ENCODE peak calls at places on chromosomes 2 and 18, in five cellular contexts. A is SK-N-SH, V is sigmoid colon, L is suprapubic skin, O is HepG2. D is an unnamed sample.
A peak's percentile ranks its signal among the peaks of the same experiment; 100 is the strongest.

GRCh38 chr18:72544092-72544886 is at the start of gene CBLN2:
- DNase-seq in V (no peak), O (peak; percentile 23), L (no peak), A (peak; percentile 92), D (no peak)

GRCh38 chr2:239106314-239106908 is 258.5 kb downstream of the TWIST2 start:
- DNase-seq in V (no peak), L (no peak), A (peak; percentile 92), O (peak; percentile 43), D (peak; percentile 64)

GRCh38 chr2:23617167-23617787 is 232.3 kb downstream of the KLHL29 start:
- DNase-seq in L (no peak), O (no peak), V (peak; percentile 97), A (no peak), D (no peak)

GRCh38 chr2:152874955-152875354 is 156.5 kb downstream of the ARL6IP6 start:
- DNase-seq in L (no peak), A (no peak), V (no peak), O (no peak), D (no peak)

GRCh38 chr2:233448565-233448964 is 94.3 kb downstream of the DGKD start:
- DNase-seq in A (no peak), L (peak; percentile 47), V (peak; percentile 9), O (peak; percentile 26), D (no peak)

GRCh38 chr2:45302011-45302325 is 292.7 kb upstream of the SIX2 start:
- DNase-seq in O (no peak), V (no peak), L (no peak), A (no peak), D (no peak)

GRCh38 chr2:209556354-209556961 is 132.6 kb downstream of the MAP2 start:
- DNase-seq in A (peak; percentile 27), L (no peak), O (peak; percentile 32), V (no peak), D (no peak)

GRCh38 chr2:210195066-210195852 is 24.1 kb upstream of the KANSL1L start:
- DNase-seq in L (no peak), A (peak; percentile 34), V (peak; percentile 54), O (peak; percentile 51), D (no peak)

GRCh38 chr18:63022429-63023022 is 297.0 kb downstream of the BCL2 start:
- DNase-seq in L (no peak), A (peak; percentile 59), O (no peak), V (no peak), D (no peak)
- TF ChIP-seq CTCF in L (no peak), A (peak; percentile 47), O (peak; percentile 76), V (peak; percentile 18), D (peak; percentile 25)

DNA sequence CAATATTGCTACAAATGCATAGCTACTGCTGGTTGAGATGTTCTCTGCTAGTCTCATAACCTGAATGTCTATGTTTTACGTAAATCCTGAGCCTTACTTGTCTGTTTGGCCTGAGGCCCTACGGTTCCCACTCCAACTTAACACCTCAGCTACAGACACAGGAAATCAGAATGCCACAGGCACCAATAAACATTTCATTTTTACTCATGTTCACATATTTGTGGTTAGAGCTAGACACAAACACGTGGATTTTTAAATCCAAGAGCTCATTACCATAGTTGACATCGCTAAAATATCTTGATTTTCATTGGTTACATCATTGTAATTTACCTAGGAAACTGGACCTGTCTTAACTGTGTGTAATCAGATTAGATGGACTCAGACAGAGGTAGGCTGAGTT is 263.8 kb upstream of the CDH19 start:
- DNase-seq in A (no peak), V (no peak), L (no peak), O (no peak), D (no peak)
- TF ChIP-seq POLR2AphosphoS5 in A (no peak), V (no peak), L (no peak), O (no peak), D (no peak)

GRCh38 chr2:139495851-139496250 is 715.7 kb upstream of the NXPH2 start:
- DNase-seq in A (no peak), O (no peak), V (no peak), L (no peak), D (no peak)

GRCh38 chr2:139492301-139492700 is 712.1 kb upstream of the NXPH2 start:
- DNase-seq in O (no peak), V (no peak), A (no peak), L (no peak), D (no peak)
- TF ChIP-seq EP300 in O (no peak), V (no peak), A (no peak), L (no peak), D (no peak)

DNA sequence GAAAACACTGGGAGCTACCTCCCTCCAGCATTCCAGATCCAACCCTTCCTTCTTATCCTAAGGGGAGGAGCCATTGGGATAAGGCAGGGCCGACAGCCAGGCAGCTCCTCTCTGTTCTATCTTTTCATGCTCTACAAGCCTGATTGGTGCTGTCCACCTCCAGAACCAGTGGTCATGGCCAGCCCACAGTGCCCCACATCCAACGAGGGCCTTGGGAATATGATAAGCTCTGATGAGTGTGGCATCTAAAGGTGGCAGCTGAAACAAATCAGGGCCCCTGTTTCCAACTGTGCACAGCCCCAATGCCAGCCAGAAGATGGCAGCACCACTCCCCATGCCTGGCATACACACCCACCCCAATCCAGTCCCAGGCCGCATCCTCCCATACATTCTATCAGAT is 329.3 kb downstream of the C1D start:
- DNase-seq in A (peak; percentile 54), O (peak; percentile 8), L (no peak), V (no peak), D (no peak)
- TF ChIP-seq CTCF in A (peak; percentile 48), O (peak; percentile 43), L (no peak), V (peak; percentile 28), D (no peak)

GRCh38 chr2:199463000-199463692 is 5.4 kb upstream of the SATB2 start:
- DNase-seq in L (peak; percentile 84), V (peak; percentile 70), O (no peak), A (peak; percentile 90), D (peak; percentile 71)
- TF ChIP-seq POLR2AphosphoS5 in L (no peak), V (no peak), O (no peak), A (no peak), D (no peak)

GRCh38 chr2:132550945-132551344 is 119.1 kb downstream of the LYPD1 start:
- DNase-seq in L (no peak), O (no peak), V (no peak), A (no peak), D (no peak)
- TF ChIP-seq EP300 in L (no peak), O (no peak), V (no peak), A (peak; percentile 29), D (no peak)